ENCODE peak calls at places on chromosomes 12 and 14, in four cellular contexts. J, G, Y and S are unnamed samples.

GRCh38 chr14:21070610-21071224 is 613 bp downstream of the ARHGEF40 start:
- DNase-seq in J (peak), G (peak), Y (peak), S (no peak)

GRCh38 chr14:22469541-22470303 is 119.3 kb downstream of the DAD1 start:
- DNase-seq in J (no peak), G (no peak), Y (no peak), S (no peak)

GRCh38 chr14:44463386-44464004 is 43.6 kb downstream of the FSCB start:
- DNase-seq in J (no peak), G (no peak), Y (no peak), S (no peak)

GRCh38 chr12:15662303-15662980 is 126.7 kb downstream of the EPS8 start:
- DNase-seq in J (no peak), G (no peak), Y (no peak), S (no peak)

GRCh38 chr12:14858513-14858912 is 15.2 kb upstream of the ART4 start:
- DNase-seq in J (no peak), G (no peak), Y (no peak), S (no peak)

GRCh38 chr12:24057920-24058476 is 108.5 kb upstream of the SOX5 start:
- DNase-seq in J (no peak), G (no peak), Y (no peak), S (no peak)

GRCh38 chr12:70849265-70849960 is 71.1 kb downstream of the PTPRR start:
- DNase-seq in J (no peak), G (no peak), Y (no peak), S (no peak)

GRCh38 chr12:79063258-79063657 is 198.7 kb downstream of the SYT1 start:
- DNase-seq in J (no peak), G (no peak), Y (no peak), S (no peak)

GRCh38 chr14:38105106-38105702 is 102.5 kb upstream of the SSTR1 start:
- DNase-seq in J (no peak), G (no peak), Y (no peak), S (no peak)

GRCh38 chr12:114668151-114668891 is 15.7 kb downstream of the TBX3 start:
- DNase-seq in J (peak), G (peak), Y (peak), S (peak)

GRCh38 chr12:109762071-109762672 is 48.5 kb downstream of the FAM222A start:
- DNase-seq in J (no peak), G (no peak), Y (peak), S (no peak)

GRCh38 chr14:77014004-77014604 is 14.4 kb downstream of the IRF2BPL start:
- DNase-seq in J (no peak), G (no peak), Y (no peak), S (no peak)
- TF ChIP-seq POLR2A in J (no peak), G (no peak), Y (no peak), S (no peak)

GRCh38 chr12:45547132-45547531 is 182.4 kb upstream of the ARID2 start:
- DNase-seq in J (no peak), G (no peak), Y (no peak), S (no peak)
- TF ChIP-seq CTCF in J (no peak), G (no peak), Y (no peak), S (no peak)

GRCh38 chr14:32428149-32428548 is 99.1 kb downstream of the AKAP6 start:
- DNase-seq in J (no peak), G (no peak), Y (no peak), S (no peak)

GRCh38 chr14:32428875-32429274 is 99.8 kb downstream of the AKAP6 start:
- DNase-seq in J (no peak), G (no peak), Y (no peak), S (no peak)

GRCh38 chr14:32426028-32426427 is 96.9 kb downstream of the AKAP6 start:
- DNase-seq in J (no peak), G (no peak), Y (no peak), S (no peak)

GRCh38 chr14:32430326-32430725 is 101.2 kb downstream of the AKAP6 start:
- DNase-seq in J (no peak), G (no peak), Y (no peak), S (no peak)

GRCh38 chr14:32426596-32427408 is 97.7 kb downstream of the AKAP6 start:
- DNase-seq in J (no peak), G (no peak), Y (no peak), S (no peak)
- H3K27ac ChIP-seq in J (peak), G (no peak), Y (peak), S (no peak)

DNA sequence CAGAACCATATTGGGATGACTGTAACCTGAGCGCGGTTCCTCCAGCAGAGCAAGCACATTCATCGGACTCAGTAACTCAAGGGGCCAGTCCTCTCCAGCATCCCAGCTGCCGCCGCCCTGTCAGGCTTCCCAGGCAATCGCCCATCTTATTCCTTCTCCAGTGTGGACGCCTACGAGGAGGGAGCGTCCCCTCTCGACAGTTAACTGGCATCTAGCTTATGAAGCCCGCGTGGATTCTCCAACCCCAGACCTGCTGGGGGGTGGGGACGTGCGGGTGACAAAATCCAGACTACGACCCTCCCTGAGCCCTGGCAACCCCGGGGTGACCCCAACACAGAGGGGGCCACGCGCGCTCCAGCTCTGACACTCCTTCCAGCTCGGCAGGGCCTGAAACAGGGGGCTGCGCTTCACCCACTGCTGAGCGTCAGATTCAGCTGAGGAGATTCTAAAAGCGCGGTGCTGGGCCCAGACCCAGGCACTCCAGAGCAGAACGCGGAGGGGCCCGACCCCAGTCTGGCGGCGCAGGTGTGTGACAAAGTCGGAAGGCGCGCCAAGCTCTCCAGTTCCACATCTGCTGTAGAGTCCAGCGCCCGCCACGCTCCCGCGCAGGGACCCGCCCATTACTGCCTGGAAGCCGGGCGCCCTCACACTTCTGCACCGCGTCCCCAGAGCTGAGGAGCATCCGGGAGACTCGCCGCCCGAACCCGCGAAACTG is 43.9 kb upstream of the ESR2 start:
- DNase-seq in J (peak), G (peak), Y (no peak), S (peak)
- TF ChIP-seq POLR2A in J (no peak), G (peak), Y (peak), S (no peak)

DNA sequence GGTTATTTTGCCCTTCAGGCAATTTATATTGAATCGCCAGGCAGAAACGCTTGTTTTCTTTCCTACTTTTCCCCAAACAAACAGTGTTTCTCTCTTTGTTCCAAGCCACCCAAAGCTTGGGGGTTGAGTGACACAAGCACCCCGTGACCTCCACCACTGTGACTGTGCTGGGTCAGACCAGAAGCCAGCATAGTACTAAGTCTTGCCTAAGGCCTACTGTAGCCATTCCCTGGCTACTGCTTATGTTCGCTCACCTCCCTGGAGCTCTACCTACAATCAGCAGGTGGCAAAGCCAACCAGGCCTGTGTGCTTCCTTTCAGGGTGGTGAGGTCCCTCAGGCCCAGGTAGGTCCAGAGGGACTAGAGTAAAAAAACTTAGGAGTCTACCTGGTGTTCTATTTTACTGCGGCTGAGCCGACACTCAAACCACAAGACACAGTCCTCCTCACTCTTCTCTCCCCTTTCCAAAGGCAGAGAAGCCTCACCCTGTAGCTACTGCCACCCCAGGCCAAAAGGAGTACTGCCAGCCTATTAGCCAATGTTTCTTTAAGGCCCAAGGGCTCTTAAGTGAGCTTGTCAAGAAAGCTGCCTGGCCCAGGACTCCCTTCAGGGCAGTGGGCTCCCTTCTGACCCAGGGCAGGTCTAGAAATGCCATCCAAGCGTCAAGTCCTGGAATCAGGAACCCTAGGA is 411.8 kb upstream of the MIS18BP1 start:
- DNase-seq in J (no peak), G (no peak), Y (no peak), S (no peak)
- TF ChIP-seq CTCF in J (no peak), G (no peak), Y (no peak), S (no peak)